ENCODE peak calls at places on chromosome 16, in nine cellular contexts. Z, F, T, W, D, C, S, K and B are unnamed samples.

GRCh38 chr16:74862743-74863244 is 88.2 kb upstream of the FA2H start:
- DNase-seq in Z (peak; percentile 58), F (no peak), T (peak; percentile 42), W (peak; percentile 70), D (peak; percentile 35), C (no peak), S (no peak), K (no peak), B (peak; percentile 8)

GRCh38 chr16:2976201-2976600 is 4.0 kb downstream of the PKMYT1 start:
- DNase-seq in Z (no peak), F (no peak), T (no peak), W (no peak), D (peak; percentile 45), C (no peak), S (no peak), K (no peak), B (no peak)

GRCh38 chr16:82681592-82681991 is 54.8 kb downstream of the CDH13 start:
- DNase-seq in Z (no peak), F (no peak), T (peak; percentile 27), W (peak; percentile 27), D (no peak), C (no peak), S (no peak), K (no peak), B (no peak)

GRCh38 chr16:81170824-81171223 is 67.7 kb upstream of the BCO1 start:
- DNase-seq in Z (no peak), F (no peak), T (no peak), W (no peak), D (no peak), C (no peak), S (no peak), K (no peak), B (no peak)

GRCh38 chr16:71467810-71468209 is 5.8 kb upstream of the ZNF23 start:
- DNase-seq in Z (no peak), F (peak; percentile 54), T (no peak), W (peak; percentile 26), D (no peak), C (no peak), S (no peak), K (peak; percentile 73), B (no peak)

GRCh38 chr16:55499951-55500350 is 8.9 kb upstream of the LPCAT2 start:
- DNase-seq in Z (no peak), F (no peak), T (no peak), W (no peak), D (no peak), C (no peak), S (peak; percentile 98), K (peak; percentile 55), B (peak; percentile 62)

GRCh38 chr16:65071371-65072311 is 50.2 kb downstream of the CDH11 start:
- DNase-seq in Z (no peak), F (no peak), T (no peak), W (no peak), D (peak; percentile 36), C (peak; percentile 16), S (no peak), K (no peak), B (no peak)

GRCh38 chr16:24748242-24748641 is 18.8 kb downstream of the TNRC6A start:
- DNase-seq in Z (no peak), F (no peak), T (no peak), W (peak; percentile 15), D (no peak), C (peak; percentile 17), S (peak; percentile 73), K (no peak), B (peak; percentile 30)

GRCh38 chr16:70250748-70251650 is 741 bp downstream of the EXOSC6 start:
- DNase-seq in Z (no peak), F (peak; percentile 30), T (no peak), W (peak; percentile 43), D (peak; percentile 9), C (no peak), S (no peak), K (peak; percentile 71), B (no peak)

GRCh38 chr16:5025171-5025632 is 8.5 kb downstream of the NAGPA start:
- DNase-seq in Z (peak; percentile 42), F (no peak), T (peak; percentile 65), W (peak; percentile 34), D (peak; percentile 77), C (no peak), S (no peak), K (peak; percentile 45), B (no peak)

GRCh38 chr16:67356372-67356771 is 29.8 kb downstream of the LRRC36 start:
- DNase-seq in Z (no peak), F (no peak), T (no peak), W (no peak), D (no peak), C (no peak), S (no peak), K (no peak), B (no peak)

GRCh38 chr16:2473999-2474876 is 689 bp upstream of the TBC1D24 start:
- DNase-seq in Z (no peak), F (peak; percentile 64), T (peak; percentile 66), W (peak; percentile 53), D (peak; percentile 42), C (no peak), S (no peak), K (peak; percentile 58), B (no peak)

GRCh38 chr16:57736419-57737281 is 1.1 kb downstream of the KATNB1 start:
- DNase-seq in Z (peak; percentile 20), F (peak; percentile 32), T (peak; percentile 7), W (peak; percentile 58), D (peak; percentile 44), C (no peak), S (peak; percentile 35), K (no peak), B (peak; percentile 29)

GRCh38 chr16:84986102-84986501 is 25.2 kb downstream of the ZDHHC7 start:
- DNase-seq in Z (no peak), F (no peak), T (no peak), W (no peak), D (no peak), C (no peak), S (no peak), K (no peak), B (no peak)

GRCh38 chr16:56669005-56669839 is at the start of gene MT1H:
- DNase-seq in Z (no peak), F (no peak), T (no peak), W (peak; percentile 66), D (no peak), C (no peak), S (no peak), K (no peak), B (no peak)

GRCh38 chr16:89525146-89525913 is 17.1 kb downstream of the SPG7 start:
- DNase-seq in Z (no peak), F (no peak), T (no peak), W (no peak), D (no peak), C (no peak), S (no peak), K (no peak), B (no peak)

GRCh38 chr16:84270071-84270470 is 24.6 kb upstream of the WFDC1 start:
- DNase-seq in Z (no peak), F (no peak), T (no peak), W (no peak), D (no peak), C (no peak), S (no peak), K (no peak), B (no peak)

GRCh38 chr16:3087243-3087791 is 11.8 kb downstream of the ZSCAN10 start:
- DNase-seq in Z (no peak), F (no peak), T (no peak), W (no peak), D (no peak), C (no peak), S (no peak), K (no peak), B (no peak)

GRCh38 chr16:10480151-10480550 is 94.3 kb downstream of the ATF7IP2 start:
- DNase-seq in Z (no peak), F (no peak), T (no peak), W (no peak), D (no peak), C (no peak), S (no peak), K (no peak), B (no peak)

GRCh38 chr16:86926695-86927094 is 348.3 kb downstream of the FOXL1 start:
- DNase-seq in Z (no peak), F (no peak), T (no peak), W (no peak), D (no peak), C (no peak), S (no peak), K (no peak), B (no peak)

GRCh38 chr16:10922328-10923145 is 19.7 kb downstream of the DEXI start:
- DNase-seq in Z (no peak), F (no peak), T (no peak), W (no peak), D (peak; percentile 71), C (peak; percentile 62), S (no peak), K (no peak), B (no peak)

GRCh38 chr16:55184619-55185018 is 139.4 kb upstream of the IRX6 start:
- DNase-seq in Z (no peak), F (no peak), T (no peak), W (no peak), D (no peak), C (no peak), S (no peak), K (no peak), B (no peak)

GRCh38 chr16:53090591-53091507 is 36.1 kb downstream of the CHD9 start:
- DNase-seq in Z (peak; percentile 92), F (no peak), T (no peak), W (no peak), D (peak; percentile 71), C (peak; percentile 86), S (peak; percentile 96), K (no peak), B (peak; percentile 96)

GRCh38 chr16:84234656-84235285 is 5.0 kb downstream of the KCNG4 start:
- DNase-seq in Z (no peak), F (no peak), T (no peak), W (no peak), D (no peak), C (no peak), S (no peak), K (no peak), B (no peak)

GRCh38 chr16:3825103-3825502 is 55.4 kb downstream of the CREBBP start:
- DNase-seq in Z (no peak), F (no peak), T (no peak), W (no peak), D (no peak), C (no peak), S (peak; percentile 32), K (no peak), B (no peak)

GRCh38 chr16:27482397-27483082 is 67.2 kb downstream of the GTF3C1 start:
- DNase-seq in Z (no peak), F (no peak), T (no peak), W (peak; percentile 40), D (no peak), C (no peak), S (no peak), K (no peak), B (no peak)

GRCh38 chr16:8044796-8045195 is 545.5 kb downstream of the TMEM114 start:
- DNase-seq in Z (no peak), F (no peak), T (no peak), W (no peak), D (no peak), C (no peak), S (no peak), K (no peak), B (no peak)

GRCh38 chr16:55475919-55476318 is 3.1 kb upstream of the MMP2 start:
- DNase-seq in Z (no peak), F (no peak), T (no peak), W (no peak), D (no peak), C (no peak), S (no peak), K (no peak), B (no peak)

GRCh38 chr16:72677662-72678447 is 370.1 kb downstream of the ZFHX3 start:
- DNase-seq in Z (no peak), F (no peak), T (peak; percentile 9), W (peak; percentile 78), D (no peak), C (no peak), S (no peak), K (no peak), B (no peak)

GRCh38 chr16:89409161-89409711 is 81.1 kb downstream of the ANKRD11 start:
- DNase-seq in Z (no peak), F (peak; percentile 71), T (no peak), W (peak; percentile 30), D (no peak), C (no peak), S (no peak), K (no peak), B (no peak)

GRCh38 chr16:57526498-57526897 is 9.9 kb downstream of the CCDC102A start:
- DNase-seq in Z (no peak), F (no peak), T (no peak), W (no peak), D (no peak), C (no peak), S (no peak), K (no peak), B (no peak)